ENCODE peak calls at places on chromosomes 2 and 18, in six cellular contexts. C is neuronal stem cell, T is H9, Z is mesenchymal stem cell, F is H1, V is trophoblast cell. S is an unnamed sample.

GRCh38 chr18:76573325-76574025 is 78.4 kb upstream of the ZNF516 start:
- DNase-seq in C (no peak), T (no peak), Z (peak), F (no peak), V (peak), S (peak)

GRCh38 chr2:60867007-60867406 is 14.4 kb upstream of the REL start:
- DNase-seq in C (no peak), T (no peak), Z (no peak), F (no peak), V (no peak), S (no peak)

GRCh38 chr2:5057895-5058294 is 634.3 kb upstream of the SOX11 start:
- DNase-seq in C (no peak), T (no peak), Z (no peak), F (no peak), V (no peak), S (no peak)

GRCh38 chr2:238380336-238380735 is 46.4 kb upstream of the ASB1 start:
- DNase-seq in C (no peak), T (no peak), Z (no peak), F (no peak), V (no peak), S (no peak)

GRCh38 chr2:27996156-27996920 is 105.8 kb downstream of the BABAM2 start:
- DNase-seq in C (no peak), T (no peak), Z (peak), F (no peak), V (no peak), S (no peak)

GRCh38 chr2:9699139-9699823 is 68.5 kb upstream of the YWHAQ start:
- DNase-seq in C (no peak), T (no peak), Z (peak), F (no peak), V (peak), S (peak)

GRCh38 chr2:207673431-207673830 is 38.0 kb upstream of the CCNYL1 start:
- DNase-seq in C (no peak), T (no peak), Z (no peak), F (no peak), V (peak), S (no peak)

GRCh38 chr2:9336209-9336533 is 87.2 kb downstream of the ITGB1BP1 start:
- DNase-seq in C (no peak), T (no peak), Z (peak), F (no peak), V (no peak), S (peak)

GRCh38 chr2:20962939-20963543 is 80.8 kb downstream of the APOB start:
- DNase-seq in C (peak), T (peak), Z (peak), F (peak), V (peak), S (peak)

GRCh38 chr18:12264854-12265253 is 10.7 kb downstream of the CIDEA start:
- DNase-seq in C (no peak), T (no peak), Z (no peak), F (no peak), V (no peak), S (no peak)

GRCh38 chr2:28612131-28612812 is 116.4 kb downstream of the PLB1 start:
- DNase-seq in C (no peak), T (no peak), Z (no peak), F (no peak), V (no peak), S (no peak)

GRCh38 chr18:12315481-12315880 is 7.4 kb downstream of the TUBB6 start:
- DNase-seq in C (no peak), T (no peak), Z (no peak), F (no peak), V (no peak), S (no peak)

GRCh38 chr2:168328421-168328820 is 81.0 kb upstream of the STK39 start:
- DNase-seq in C (no peak), T (peak), Z (no peak), F (no peak), V (no peak), S (no peak)

GRCh38 chr18:48452863-48453323 is 43.7 kb upstream of the ZBTB7C start:
- DNase-seq in C (no peak), T (no peak), Z (no peak), F (no peak), V (no peak), S (peak)

GRCh38 chr2:174335605-174336402 is 1.1 kb downstream of the SP9 start:
- DNase-seq in C (peak), T (peak), Z (peak), F (no peak), V (peak), S (no peak)

GRCh38 chr2:217872319-217872718 is 130.5 kb downstream of the TNS1 start:
- DNase-seq in C (no peak), T (no peak), Z (no peak), F (no peak), V (no peak), S (no peak)

GRCh38 chr18:24492445-24492844 is 32.0 kb downstream of the HRH4 start:
- DNase-seq in C (no peak), T (no peak), Z (no peak), F (no peak), V (no peak), S (no peak)

GRCh38 chr2:121201796-121202195 is 83.2 kb downstream of the TFCP2L1 start:
- DNase-seq in C (no peak), T (no peak), Z (no peak), F (no peak), V (no peak), S (no peak)

GRCh38 chr2:106158871-106159270 is 35.2 kb downstream of the UXS1 start:
- DNase-seq in C (no peak), T (no peak), Z (no peak), F (no peak), V (no peak), S (no peak)

GRCh38 chr2:13652531-13653313 is 936.0 kb downstream of the TRIB2 start:
- DNase-seq in C (no peak), T (peak), Z (peak), F (no peak), V (no peak), S (peak)

GRCh38 chr2:108613261-108614042 is 79.2 kb downstream of the LIMS1 start:
- DNase-seq in C (no peak), T (no peak), Z (peak), F (no peak), V (no peak), S (peak)

GRCh38 chr2:232146294-232146693 is 184.8 kb downstream of the DIS3L2 start:
- DNase-seq in C (no peak), T (no peak), Z (no peak), F (no peak), V (peak), S (peak)

GRCh38 chr18:37253424-37254255 is 312.0 kb downstream of the CELF4 start:
- DNase-seq in C (peak), T (peak), Z (peak), F (no peak), V (peak), S (no peak)

GRCh38 chr2:137381731-137382130 is 582.5 kb upstream of the HNMT start:
- DNase-seq in C (no peak), T (no peak), Z (no peak), F (no peak), V (no peak), S (no peak)

GRCh38 chr18:78739115-78739514 is 240.5 kb upstream of the SALL3 start:
- DNase-seq in C (no peak), T (no peak), Z (no peak), F (no peak), V (no peak), S (no peak)

GRCh38 chr18:41955688-41956087 is 654 bp downstream of the PIK3C3 start:
- DNase-seq in C (no peak), T (no peak), Z (no peak), F (no peak), V (peak), S (no peak)

GRCh38 chr2:31957748-31958717 is 52.8 kb downstream of the MEMO1 start:
- DNase-seq in C (no peak), T (no peak), Z (no peak), F (no peak), V (no peak), S (no peak)

GRCh38 chr18:32208012-32208411 is 18.2 kb downstream of the MEP1B start:
- DNase-seq in C (no peak), T (no peak), Z (no peak), F (no peak), V (no peak), S (no peak)

GRCh38 chr2:71043531-71044407 is 24.7 kb upstream of the NAGK start:
- DNase-seq in C (no peak), T (no peak), Z (no peak), F (no peak), V (no peak), S (no peak)

GRCh38 chr2:182240862-182241371 is 185.9 kb downstream of the PDE1A start:
- DNase-seq in C (no peak), T (peak), Z (peak), F (peak), V (peak), S (peak)

GRCh38 chr18:75127143-75128021 is 81.6 kb downstream of the PTGR3 start:
- DNase-seq in C (no peak), T (no peak), Z (peak), F (no peak), V (peak), S (no peak)

GRCh38 chr2:240622631-240623235 is 2.5 kb upstream of the GPR35 start:
- DNase-seq in C (no peak), T (no peak), Z (no peak), F (no peak), V (no peak), S (no peak)

GRCh38 chr2:1744151-1744445 is 217 bp downstream of the PXDN start:
- DNase-seq in C (peak), T (peak), Z (no peak), F (no peak), V (no peak), S (no peak)

GRCh38 chr2:44836174-44836573 is 105.3 kb upstream of the SIX3 start:
- DNase-seq in C (no peak), T (no peak), Z (no peak), F (no peak), V (peak), S (no peak)

GRCh38 chr2:46311651-46312223 is 14.5 kb downstream of the EPAS1 start:
- DNase-seq in C (no peak), T (no peak), Z (no peak), F (no peak), V (no peak), S (no peak)

GRCh38 chr2:71783215-71783614 is 329.9 kb downstream of the DYSF start:
- DNase-seq in C (no peak), T (no peak), Z (peak), F (no peak), V (peak), S (peak)

GRCh38 chr2:233013027-233013461 is at the start of gene NGEF:
- DNase-seq in C (no peak), T (peak), Z (no peak), F (no peak), V (no peak), S (no peak)

GRCh38 chr2:222904557-222905258 is 43.9 kb downstream of the ACSL3 start:
- DNase-seq in C (no peak), T (no peak), Z (peak), F (no peak), V (no peak), S (peak)

GRCh38 chr2:188303363-188304031 is 11.8 kb downstream of the GULP1 start:
- DNase-seq in C (peak), T (peak), Z (peak), F (peak), V (peak), S (peak)

GRCh38 chr2:206054952-206055351 is 31.0 kb downstream of the INO80D start:
- DNase-seq in C (no peak), T (no peak), Z (no peak), F (no peak), V (no peak), S (no peak)

GRCh38 chr2:206051912-206052311 is 34.1 kb downstream of the INO80D start:
- DNase-seq in C (no peak), T (no peak), Z (no peak), F (no peak), V (no peak), S (no peak)

GRCh38 chr2:206045251-206045650 is 40.7 kb downstream of the INO80D start:
- DNase-seq in C (no peak), T (no peak), Z (peak), F (no peak), V (no peak), S (peak)

DNA sequence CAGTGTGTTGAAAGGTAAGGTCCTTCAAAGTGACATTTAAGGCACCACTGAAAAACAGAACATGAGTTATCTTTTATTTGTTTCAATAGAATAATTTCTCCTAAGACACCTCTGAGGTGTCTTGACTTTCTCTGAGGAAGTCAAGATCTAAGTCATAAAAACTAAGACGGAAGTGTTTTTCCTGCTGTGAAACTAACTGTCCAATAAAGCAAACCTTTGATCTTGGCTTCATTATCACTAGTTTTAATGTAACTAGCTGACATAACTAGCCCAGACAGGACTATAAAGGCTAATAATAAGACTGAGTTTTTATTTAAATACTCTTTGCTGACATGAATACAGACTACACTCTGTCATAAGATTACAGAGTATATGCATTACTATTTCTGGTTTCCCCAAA is 36.6 kb downstream of the INO80D start:
- DNase-seq in C (no peak), T (no peak), Z (no peak), F (no peak), V (no peak), S (no peak)
- H2AFZ ChIP-seq in C (no peak), T (no peak), Z (no peak), F (no peak), V (no peak), S (no peak)

GRCh38 chr18:50232419-50232818 is 33.9 kb downstream of the CFAP53 start:
- DNase-seq in C (no peak), T (no peak), Z (no peak), F (no peak), V (no peak), S (no peak)
- H4K8ac ChIP-seq in C (no peak), T (no peak), Z (no peak), F (no peak), V (no peak), S (no peak)

GRCh38 chr2:210502997-210503621 is 26.6 kb upstream of the LANCL1 start:
- DNase-seq in C (peak), T (peak), Z (peak), F (peak), V (peak), S (peak)
- H2AFZ ChIP-seq in C (peak), T (no peak), Z (no peak), F (no peak), V (no peak), S (no peak)

DNA sequence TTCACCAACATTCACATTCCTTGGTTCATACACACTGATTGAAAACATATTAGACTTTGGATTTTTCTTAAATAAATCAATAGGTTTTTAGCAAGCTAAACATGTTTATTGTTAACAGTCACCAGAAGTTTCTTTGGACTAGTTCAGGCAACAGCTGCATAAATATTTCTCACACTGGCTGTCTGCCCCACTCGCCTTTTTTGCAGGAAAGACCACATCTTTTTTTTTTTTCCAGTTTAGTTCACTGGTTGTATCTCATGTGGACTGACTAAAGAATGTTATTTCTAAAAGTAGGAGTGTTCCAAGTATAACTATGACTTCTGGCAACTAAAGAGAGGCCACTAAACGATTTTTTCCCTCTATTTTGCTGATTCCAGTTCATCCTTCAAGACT is 31.1 kb downstream of the SLC40A1 start:
- DNase-seq in C (no peak), T (no peak), Z (no peak), F (no peak), V (no peak), S (peak)
- H4K8ac ChIP-seq in C (no peak), T (no peak), Z (peak), F (no peak), V (no peak), S (peak)

DNA sequence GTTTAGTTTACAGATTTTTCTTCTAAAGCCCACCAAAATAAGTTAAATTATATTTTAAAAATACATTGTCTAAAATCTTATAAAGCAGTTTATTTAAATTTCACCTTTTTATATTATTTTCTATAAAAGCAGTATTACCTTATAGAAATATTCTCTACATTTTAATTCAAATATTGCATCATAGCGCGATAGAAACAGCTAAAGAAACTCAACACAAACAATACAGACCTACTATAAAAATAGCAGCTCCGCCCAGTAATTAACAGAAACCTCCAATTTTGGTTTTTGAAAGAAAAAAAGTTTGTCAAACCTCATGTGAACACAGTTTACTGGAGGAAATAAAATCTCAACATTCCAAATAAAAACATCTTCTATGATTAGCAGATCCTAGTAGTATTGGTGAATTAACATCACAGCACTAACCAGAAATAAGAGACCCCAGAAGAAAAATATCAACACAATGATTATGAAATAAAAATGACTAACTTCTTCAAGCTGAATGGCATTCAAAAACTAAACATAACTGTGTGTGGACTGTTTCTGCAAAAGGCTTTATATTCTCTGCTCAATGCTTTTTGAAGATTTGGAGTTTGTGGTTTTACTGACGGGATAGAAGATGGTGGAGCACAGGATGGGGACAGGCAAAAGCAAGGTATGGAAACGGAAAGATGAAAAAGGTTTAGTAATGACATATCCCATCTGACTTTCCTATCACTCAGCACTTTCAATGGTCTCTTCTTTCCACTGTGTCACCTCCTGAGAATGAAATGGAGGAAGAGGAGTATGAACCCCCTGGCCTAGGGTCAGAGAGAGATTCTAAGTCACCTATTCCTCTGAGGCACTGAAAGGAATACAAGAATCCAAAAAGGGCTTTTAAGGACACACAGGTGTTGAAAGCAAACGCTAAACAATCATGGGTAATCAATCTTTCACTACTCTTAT is 17.5 kb downstream of the MAP4K3 start:
- DNase-seq in C (no peak), T (no peak), Z (no peak), F (no peak), V (no peak), S (peak)
- H2AFZ ChIP-seq in C (no peak), T (no peak), Z (no peak), F (no peak), V (no peak), S (no peak)

GRCh38 chr18:519019-519879 is 18.7 kb upstream of the COLEC12 start:
- DNase-seq in C (no peak), T (no peak), Z (peak), F (no peak), V (peak), S (peak)
- H4K8ac ChIP-seq in C (no peak), T (no peak), Z (peak), F (no peak), V (no peak), S (peak)

S was measured in IMR-90.